ENCODE peak calls at places on chromosomes 6 and 20, in five cellular contexts. A is lung; S is GM23248; O is activated CD4-positive, alpha-beta T cell treated with anti-CD3 and anti-CD28 coated beads, Interleukin-2, amount 50 U/mL, for 4 hours; B is NCI-H510A. F is an unnamed sample.

GRCh38 chr6:148771896-148772554 is 25.2 kb downstream of the UST start:
- DNase-seq in A (no peak), S (no peak), O (no peak), B (no peak), F (no peak)

GRCh38 chr6:32177182-32177787 is 920 bp upstream of the RNF5 start:
- DNase-seq in A (no peak), S (no peak), O (no peak), B (peak), F (no peak)

GRCh38 chr6:125195526-125195925 is 42.0 kb downstream of the TPD52L1 start:
- DNase-seq in A (no peak), S (no peak), O (no peak), B (no peak), F (no peak)

GRCh38 chr6:11632795-11633511 is 95.4 kb downstream of the TMEM170B start:
- DNase-seq in A (no peak), S (peak), O (no peak), B (no peak), F (no peak)

GRCh38 chr6:145091102-145091826 is 644.1 kb downstream of the EPM2A start:
- DNase-seq in A (no peak), S (no peak), O (no peak), B (no peak), F (no peak)

GRCh38 chr20:4018015-4018748 is 2.8 kb upstream of the RNF24 start:
- DNase-seq in A (no peak), S (peak), O (no peak), B (no peak), F (peak)

GRCh38 chr20:10524034-10524476 is 89.0 kb downstream of the SLX4IP start:
- DNase-seq in A (no peak), S (no peak), O (no peak), B (peak), F (no peak)

GRCh38 chr6:108167449-108167903 is 1.7 kb downstream of the NR2E1 start:
- DNase-seq in A (no peak), S (no peak), O (no peak), B (no peak), F (no peak)

GRCh38 chr6:39330057-39330456 is 7.6 kb upstream of the KCNK16 start:
- DNase-seq in A (no peak), S (no peak), O (no peak), B (peak), F (no peak)

GRCh38 chr6:119541132-119541905 is 191.8 kb upstream of the MAN1A1 start:
- DNase-seq in A (no peak), S (peak), O (no peak), B (no peak), F (peak)

GRCh38 chr6:38773338-38773737 is 58.2 kb downstream of the DNAH8 start:
- DNase-seq in A (no peak), S (no peak), O (no peak), B (no peak), F (no peak)

GRCh38 chr6:48919555-48919954 is 543.5 kb downstream of the MMUT start:
- DNase-seq in A (no peak), S (no peak), O (no peak), B (peak), F (no peak)

GRCh38 chr6:149940673-149940984 is 1.2 kb upstream of the ULBP2 start:
- DNase-seq in A (no peak), S (no peak), O (no peak), B (no peak), F (no peak)

GRCh38 chr6:31462964-31463940 is 34.7 kb upstream of the MICB start:
- DNase-seq in A (peak), S (peak), O (peak), B (peak), F (peak)

GRCh38 chr6:80566361-80566760 is 459.9 kb downstream of the BCKDHB start:
- DNase-seq in A (no peak), S (no peak), O (no peak), B (no peak), F (no peak)

GRCh38 chr20:34215711-34216381 is 25.4 kb upstream of the ASIP start:
- DNase-seq in A (peak), S (peak), O (peak), B (peak), F (peak)

GRCh38 chr6:134431306-134431919 is 113.5 kb upstream of the SGK1 start:
- DNase-seq in A (no peak), S (peak), O (no peak), B (no peak), F (no peak)

GRCh38 chr6:146090474-146090873 is 61.6 kb downstream of the GRM1 start:
- DNase-seq in A (no peak), S (peak), O (no peak), B (no peak), F (no peak)

GRCh38 chr6:19501737-19502245 is 335.4 kb upstream of the ID4 start:
- DNase-seq in A (no peak), S (no peak), O (no peak), B (no peak), F (no peak)

GRCh38 chr20:25065625-25066338 is 7.8 kb upstream of the ACSS1 start:
- DNase-seq in A (peak), S (peak), O (peak), B (no peak), F (peak)

GRCh38 chr6:132228894-132229293 is 172.4 kb downstream of the MOXD1 start:
- DNase-seq in A (no peak), S (no peak), O (no peak), B (no peak), F (no peak)

GRCh38 chr6:38193486-38194281 is 374.2 kb downstream of the ZFAND3 start:
- DNase-seq in A (no peak), S (no peak), O (no peak), B (no peak), F (no peak)

GRCh38 chr20:35006531-35006971 is 50.9 kb downstream of the MYH7B start:
- DNase-seq in A (no peak), S (no peak), O (no peak), B (no peak), F (no peak)

GRCh38 chr6:42402184-42402583 is 49.5 kb downstream of the TRERF1 start:
- DNase-seq in A (no peak), S (peak), O (peak), B (no peak), F (peak)

GRCh38 chr6:132143258-132143657 is 192.1 kb upstream of the CCN2 start:
- DNase-seq in A (no peak), S (no peak), O (no peak), B (no peak), F (no peak)

GRCh38 chr6:6811151-6812002 is 222.9 kb downstream of the LY86 start:
- DNase-seq in A (peak), S (peak), O (no peak), B (peak), F (peak)

GRCh38 chr6:16711551-16712249 is 49.6 kb downstream of the ATXN1 start:
- DNase-seq in A (no peak), S (peak), O (peak), B (no peak), F (no peak)

GRCh38 chr6:144559865-144560603 is 274.9 kb downstream of the UTRN start:
- DNase-seq in A (no peak), S (peak), O (peak), B (no peak), F (no peak)

GRCh38 chr6:110618591-110619267 is 142.3 kb upstream of the SLC22A16 start:
- DNase-seq in A (no peak), S (no peak), O (no peak), B (no peak), F (peak)

GRCh38 chr20:33012327-33013189 is 5.1 kb downstream of the BPIFB2 start:
- DNase-seq in A (no peak), S (no peak), O (no peak), B (no peak), F (no peak)

GRCh38 chr20:9878096-9878495 is 39.2 kb upstream of the PAK5 start:
- DNase-seq in A (no peak), S (peak), O (no peak), B (no peak), F (no peak)

GRCh38 chr6:4466769-4467480 is 309.3 kb upstream of the CDYL start:
- DNase-seq in A (no peak), S (no peak), O (no peak), B (no peak), F (peak)

GRCh38 chr20:63733579-63734081 is 2.8 kb upstream of the LIME1 start:
- DNase-seq in A (no peak), S (no peak), O (no peak), B (no peak), F (no peak)

F was measured in RWPE1.